ENCODE peak calls at places on chromosomes 11 and 22, in four cellular contexts. Q is endodermal cell, N is astrocyte of the spinal cord, Y is RKO. K is an unnamed sample.

GRCh38 chr11:61695917-61696316 is 15.7 kb downstream of the DAGLA start:
- DNase-seq in Y (peak), N (peak), Q (peak), K (peak)

GRCh38 chr22:35761037-35761436 is 43.4 kb downstream of the APOL5 start:
- DNase-seq in Y (peak), N (no peak), Q (no peak), K (no peak)

GRCh38 chr11:106956887-106957505 is 61.3 kb downstream of the GUCY1A2 start:
- DNase-seq in Q (peak), Y (no peak), N (no peak), K (no peak)

GRCh38 chr11:64207247-64208085 is 945 bp downstream of the FERMT3 start:
- DNase-seq in Q (no peak), N (peak), Y (peak), K (peak)

GRCh38 chr11:13386567-13386966 is 76.5 kb downstream of the BTBD10 start:
- DNase-seq in N (no peak), Y (no peak), Q (no peak), K (no peak)

GRCh38 chr11:126880872-126881271 is 119.7 kb downstream of the KIRREL3 start:
- DNase-seq in N (no peak), Y (no peak), Q (no peak), K (no peak)

GRCh38 chr11:14638561-14638960 is 5.0 kb upstream of the PDE3B start:
- DNase-seq in N (peak), Q (no peak), Y (peak), K (no peak)

GRCh38 chr11:108960498-108960897 is 295.6 kb downstream of the DDX10 start:
- DNase-seq in Y (no peak), Q (peak), N (no peak), K (no peak)

GRCh38 chr22:23686416-23687024 is 4.3 kb upstream of the RGL4 start:
- DNase-seq in N (no peak), Q (no peak), Y (no peak), K (no peak)

GRCh38 chr11:76657139-76657823 is 13.3 kb downstream of the LRRC32 start:
- DNase-seq in Q (peak), Y (no peak), N (no peak), K (no peak)

GRCh38 chr22:20442485-20443284 is 5.1 kb upstream of the SCARF2 start:
- DNase-seq in N (no peak), Q (peak), Y (no peak), K (no peak)

GRCh38 chr11:86621854-86622253 is 50.6 kb downstream of the ME3 start:
- DNase-seq in Q (no peak), N (no peak), Y (no peak), K (no peak)

GRCh38 chr11:134574425-134574824 is 162.4 kb upstream of the B3GAT1 start:
- DNase-seq in N (no peak), Q (peak), Y (no peak), K (no peak)

GRCh38 chr11:27963370-27963769 is 144.6 kb downstream of the KIF18A start:
- DNase-seq in N (no peak), Q (no peak), Y (no peak), K (no peak)

K was measured in trophoblast cell.